ENCODE peak calls at places on chromosomes 5 and 9, in eight cellular contexts. I is stomach, H is ovary, F is endothelial cell of umbilical vein, N is breast epithelium, A is testis, O is adrenal gland, R is Peyer's patch. T is an unnamed sample.

GRCh38 chr5:139895647-139896046 is 100.0 kb downstream of the PSD2 start:
- DNase-seq in R (no peak), N (no peak), O (peak), H (peak), F (no peak), I (no peak), A (peak), T (no peak)

GRCh38 chr9:29211681-29212589 is 1638.7 kb upstream of the C9orf72 start:
- DNase-seq in I (peak), A (peak), F (peak), N (no peak), O (peak), H (no peak), R (peak), T (no peak)

GRCh38 chr5:179150011-179150410 is 89.8 kb downstream of the ZNF354C start:
- DNase-seq in A (no peak), R (no peak), F (no peak), H (no peak), N (no peak), I (no peak), O (no peak), T (no peak)

GRCh38 chr5:136057401-136057951 is 28.7 kb downstream of the TGFBI start:
- DNase-seq in I (no peak), H (no peak), F (no peak), R (no peak), N (no peak), A (no peak), O (no peak), T (no peak)

GRCh38 chr5:146193291-146193690 is 10.1 kb upstream of the RBM27 start:
- DNase-seq in H (no peak), A (no peak), O (no peak), N (no peak), R (no peak), F (no peak), I (no peak), T (no peak)

GRCh38 chr9:77663754-77664153 is 15.6 kb upstream of the GNA14 start:
- DNase-seq in H (no peak), I (peak), N (peak), O (no peak), A (no peak), F (peak), R (no peak), T (peak)

GRCh38 chr5:134467231-134467630 is 55.5 kb upstream of the CDKN2AIPNL start:
- DNase-seq in O (no peak), F (no peak), A (no peak), H (no peak), I (no peak), R (no peak), N (no peak), T (no peak)

GRCh38 chr9:21836437-21837161 is 34.2 kb downstream of the MTAP start:
- DNase-seq in N (no peak), O (peak), F (peak), R (no peak), A (no peak), H (no peak), I (no peak), T (no peak)

GRCh38 chr5:24816206-24816605 is 171.4 kb upstream of the CDH10 start:
- DNase-seq in O (no peak), H (no peak), I (no peak), F (no peak), R (no peak), A (no peak), N (no peak), T (no peak)

GRCh38 chr5:139633295-139634027 is 14.7 kb upstream of the CXXC5 start:
- DNase-seq in A (peak), I (peak), H (peak), F (peak), N (no peak), R (peak), O (peak), T (peak)

GRCh38 chr9:114235113-114235589 is 79.8 kb downstream of the COL27A1 start:
- DNase-seq in F (no peak), I (no peak), A (peak), R (no peak), O (no peak), H (peak), N (no peak), T (no peak)

GRCh38 chr9:16561121-16561520 is 309.3 kb downstream of the BNC2 start:
- DNase-seq in I (no peak), A (no peak), H (no peak), F (no peak), N (no peak), O (no peak), R (no peak), T (no peak)

GRCh38 chr5:181047921-181048320 is 7.9 kb downstream of the BTNL9 start:
- DNase-seq in I (no peak), N (no peak), A (no peak), H (no peak), R (no peak), F (no peak), O (no peak), T (no peak)

GRCh38 chr9:134390537-134390936 is 64.3 kb downstream of the RXRA start:
- DNase-seq in N (no peak), O (no peak), I (no peak), R (no peak), F (no peak), H (no peak), A (no peak), T (no peak)

GRCh38 chr5:139658501-139658927 is 10.4 kb downstream of the CXXC5 start:
- DNase-seq in O (no peak), H (no peak), A (no peak), N (no peak), I (no peak), F (peak), R (no peak), T (no peak)

GRCh38 chr5:60521379-60522298 is 178.3 kb downstream of the DEPDC1B start:
- DNase-seq in I (no peak), N (no peak), A (no peak), F (no peak), O (no peak), H (no peak), R (no peak), T (no peak)

GRCh38 chr5:149561848-149562247 is 10.6 kb upstream of the CSNK1A1 start:
- DNase-seq in O (no peak), F (peak), H (no peak), N (no peak), R (no peak), I (no peak), A (no peak), T (no peak)

GRCh38 chr9:105385372-105385985 is 62.4 kb upstream of the FSD1L start:
- DNase-seq in I (no peak), F (no peak), H (peak), A (peak), R (no peak), O (peak), N (peak), T (peak)

GRCh38 chr5:10564838-10565784 is 1.2 kb downstream of the ANKRD33B start:
- DNase-seq in H (no peak), A (no peak), N (no peak), I (no peak), O (no peak), R (no peak), F (no peak), T (no peak)

GRCh38 chr5:173318881-173319609 is 9.2 kb downstream of the STC2 start:
- DNase-seq in F (no peak), A (no peak), O (no peak), N (no peak), I (no peak), R (no peak), H (no peak), T (no peak)

GRCh38 chr9:114174876-114175771 is 19.8 kb downstream of the COL27A1 start:
- DNase-seq in N (no peak), A (no peak), F (no peak), H (no peak), I (no peak), R (no peak), O (peak), T (no peak)

GRCh38 chr9:129361196-129361595 is 183.1 kb upstream of the IER5L start:
- DNase-seq in N (no peak), R (no peak), H (no peak), F (no peak), A (no peak), I (no peak), O (no peak), T (no peak)

GRCh38 chr9:105244996-105245719 is 707 bp downstream of the SLC44A1 start:
- DNase-seq in F (peak), O (peak), H (peak), R (peak), I (peak), A (peak), N (peak), T (peak)

GRCh38 chr9:118732998-118733397 is 636.2 kb downstream of the BRINP1 start:
- DNase-seq in R (no peak), A (no peak), H (no peak), N (no peak), I (no peak), F (no peak), O (no peak), T (no peak)

GRCh38 chr5:147519380-147519779 is 9.5 kb upstream of the DPYSL3 start:
- DNase-seq in H (no peak), A (no peak), N (no peak), I (no peak), O (no peak), F (no peak), R (no peak), T (no peak)

GRCh38 chr5:6762697-6763096 is 49.5 kb downstream of the TENT4A start:
- DNase-seq in F (no peak), N (no peak), I (no peak), O (no peak), H (no peak), R (no peak), A (no peak), T (no peak)

GRCh38 chr5:10467281-10468198 is 25.9 kb downstream of the ROPN1L start:
- DNase-seq in N (no peak), I (no peak), O (no peak), F (peak), H (no peak), A (no peak), R (no peak), T (no peak)

GRCh38 chr5:169013846-169014245 is 287.1 kb downstream of the SLIT3 start:
- DNase-seq in R (no peak), H (no peak), O (no peak), F (no peak), A (no peak), I (no peak), N (no peak), T (peak)

GRCh38 chr5:123297866-123298265 is 125.3 kb downstream of the CEP120 start:
- DNase-seq in H (no peak), R (no peak), A (no peak), O (no peak), I (no peak), N (no peak), F (peak), T (no peak)

GRCh38 chr9:70120834-70121510 is 77.3 kb downstream of the MAMDC2 start:
- DNase-seq in R (peak), O (peak), H (peak), I (no peak), F (peak), A (peak), N (no peak), T (no peak)

GRCh38 chr9:4530375-4530774 is 40.1 kb downstream of the SLC1A1 start:
- DNase-seq in O (no peak), F (peak), I (no peak), N (no peak), H (no peak), R (no peak), A (no peak), T (no peak)

GRCh38 chr5:56129288-56129687 is 103.8 kb downstream of the ANKRD55 start:
- DNase-seq in O (no peak), H (no peak), R (no peak), N (no peak), F (peak), I (no peak), A (no peak), T (no peak)

GRCh38 chr5:71816307-71816706 is 97.2 kb downstream of the CARTPT start:
- DNase-seq in N (peak), F (no peak), A (no peak), O (no peak), R (no peak), H (no peak), I (no peak), T (no peak)

GRCh38 chr5:151663617-151664322 is 22.9 kb downstream of the SPARC start:
- DNase-seq in I (no peak), R (no peak), H (peak), N (no peak), O (peak), F (peak), A (peak), T (no peak)

GRCh38 chr5:148623741-148624140 is 30.6 kb downstream of the HTR4 start:
- DNase-seq in A (no peak), R (no peak), I (no peak), F (peak), O (peak), N (no peak), H (no peak), T (no peak)

DNA sequence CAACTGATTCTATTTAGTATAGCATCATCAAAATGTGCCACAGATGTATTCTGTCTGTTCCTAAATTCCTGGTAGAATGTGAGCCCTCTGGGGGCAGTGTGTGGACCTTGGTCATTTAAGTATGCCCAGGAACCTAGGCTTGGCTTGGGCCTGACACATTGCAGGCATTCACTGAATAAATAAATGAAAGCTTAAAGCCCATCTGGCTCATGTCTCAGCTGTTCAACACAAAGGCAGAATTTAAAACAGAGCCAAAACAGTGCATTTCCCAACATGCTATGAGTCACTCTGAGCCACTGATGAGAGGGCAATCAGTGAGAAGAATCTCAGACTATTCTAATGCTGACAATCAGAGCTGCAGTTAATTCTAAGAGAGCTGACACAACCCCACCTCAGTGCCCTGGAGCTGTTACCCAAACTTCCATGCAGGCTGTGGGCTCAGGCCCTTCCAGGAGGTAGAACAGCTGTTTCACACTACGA is 8.1 kb downstream of the FAM193B start:
- DNase-seq in A (no peak), H (peak), F (peak), O (peak), R (no peak), N (no peak), I (no peak), T (peak)
- TF ChIP-seq POLR2A in A (no peak), H (no peak), F (no peak), O (peak), R (no peak), N (no peak), I (no peak), T (no peak)

DNA sequence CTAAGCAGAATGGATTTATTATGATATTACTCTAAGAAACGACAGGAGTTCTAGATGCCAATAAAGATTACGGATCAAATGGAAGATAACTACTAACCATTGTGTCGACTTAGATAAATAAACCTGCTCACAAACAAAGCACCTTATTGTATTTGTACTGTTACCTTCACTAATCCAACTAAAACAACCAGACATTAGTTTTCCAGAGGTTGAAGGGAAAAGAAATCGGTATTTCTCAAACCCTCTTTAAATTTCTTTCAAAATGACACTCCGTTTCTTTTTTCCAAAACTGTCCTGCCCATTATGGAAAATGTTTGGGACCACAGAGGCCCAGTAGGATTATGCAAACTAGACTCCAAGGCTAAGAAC is 2.8 kb downstream of the MLLT3 start:
- DNase-seq in F (no peak), N (no peak), H (no peak), I (no peak), A (no peak), O (no peak), R (no peak), T (no peak)
- H3K4me3 ChIP-seq in F (no peak), N (peak), H (peak), I (peak), A (no peak), O (no peak), R (peak), T (peak)

GRCh38 chr5:138103321-138103637 is 19.4 kb downstream of the WNT8A start:
- DNase-seq in H (no peak), O (no peak), I (no peak), F (no peak), N (no peak), A (no peak), R (no peak), T (no peak)

GRCh38 chr5:138102454-138103320 is 18.9 kb downstream of the WNT8A start:
- DNase-seq in H (no peak), A (no peak), R (no peak), N (no peak), I (no peak), F (no peak), O (no peak), T (no peak)

GRCh38 chr5:138107213-138107612 is 23.4 kb downstream of the WNT8A start:
- DNase-seq in F (no peak), O (no peak), I (no peak), H (no peak), R (no peak), A (no peak), N (no peak), T (no peak)

GRCh38 chr5:138109463-138110265 is 25.8 kb downstream of the WNT8A start:
- DNase-seq in R (no peak), A (no peak), I (no peak), N (no peak), O (no peak), H (no peak), F (no peak), T (no peak)

DNA sequence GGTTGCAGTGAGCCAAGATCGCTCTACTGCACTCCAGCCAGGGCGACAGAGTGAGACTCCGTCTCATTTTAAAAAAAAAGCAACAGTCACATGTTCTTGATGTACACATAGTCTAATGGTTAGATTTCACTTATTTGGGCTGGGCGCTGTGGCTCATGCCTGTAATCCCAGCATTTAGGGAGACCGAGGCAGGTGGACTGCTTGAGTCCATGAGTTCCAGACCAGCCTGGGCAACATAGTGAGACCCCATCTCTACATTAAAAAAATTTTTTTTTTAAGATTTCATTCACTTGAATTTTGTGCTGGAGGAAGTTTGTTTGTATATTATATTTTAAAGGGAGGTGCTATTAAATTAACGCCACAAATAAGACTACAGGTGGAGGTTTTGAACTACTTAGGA is 21.9 kb downstream of the WNT8A start:
- DNase-seq in O (no peak), H (no peak), A (no peak), N (no peak), I (no peak), R (no peak), F (no peak), T (no peak)
- TF ChIP-seq CTCF in O (no peak), H (no peak), A (no peak), N (no peak), I (no peak), R (no peak), F (no peak), T (no peak)

DNA sequence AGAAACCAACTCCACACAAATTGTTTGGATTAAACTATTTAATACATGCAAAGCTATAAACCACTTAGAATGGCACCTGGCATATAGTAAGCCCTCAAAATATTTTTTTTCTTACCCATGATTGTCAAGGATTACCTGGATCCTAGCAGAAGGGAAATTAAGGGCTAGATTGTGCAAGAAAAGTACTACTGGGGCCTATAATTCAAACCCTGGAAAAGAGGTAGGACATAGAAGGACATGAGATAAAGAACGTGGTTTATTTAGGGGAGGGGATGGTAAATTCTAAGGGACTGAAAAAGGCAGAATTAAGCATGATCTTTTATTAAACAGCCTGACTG is 14.9 kb upstream of the ARL15 start:
- DNase-seq in I (no peak), O (no peak), H (no peak), A (no peak), R (no peak), F (no peak), N (no peak), T (no peak)
- TF ChIP-seq POLR2A in I (no peak), O (no peak), H (no peak), A (no peak), R (no peak), F (no peak), N (no peak), T (no peak)

GRCh38 chr9:20030671-20031070 is 241.8 kb upstream of the SLC24A2 start:
- DNase-seq in A (no peak), N (no peak), R (no peak), O (no peak), I (no peak), H (no peak), F (no peak), T (no peak)
- H3K4me3 ChIP-seq in A (no peak), N (no peak), R (no peak), O (no peak), I (no peak), H (no peak), F (no peak), T (no peak)

GRCh38 chr9:107019216-107019615 is 156.2 kb downstream of the ZNF462 start:
- DNase-seq in I (no peak), N (no peak), O (no peak), R (no peak), A (no peak), H (no peak), F (no peak), T (no peak)

GRCh38 chr9:107029146-107029545 is 166.2 kb downstream of the ZNF462 start:
- DNase-seq in H (no peak), F (no peak), I (no peak), R (no peak), N (no peak), A (no peak), O (no peak), T (no peak)

GRCh38 chr9:107020040-107020530 is 157.1 kb downstream of the ZNF462 start:
- DNase-seq in A (no peak), I (no peak), O (no peak), H (no peak), N (peak), F (no peak), R (no peak), T (no peak)

GRCh38 chr9:107024193-107024592 is 161.2 kb downstream of the ZNF462 start:
- DNase-seq in H (no peak), A (no peak), I (no peak), R (no peak), F (no peak), O (no peak), N (no peak), T (no peak)
- TF ChIP-seq CTCF in H (no peak), A (no peak), I (no peak), R (no peak), F (no peak), O (no peak), N (no peak), T (no peak)

GRCh38 chr5:43066799-43067741 is 27.0 kb upstream of the ANXA2R start:
- DNase-seq in F (peak), R (peak), H (peak), N (peak), A (peak), I (peak), O (peak), T (peak)
- TF ChIP-seq POLR2A in F (peak), R (peak), H (peak), N (peak), A (no peak), I (no peak), O (no peak), T (peak)

DNA sequence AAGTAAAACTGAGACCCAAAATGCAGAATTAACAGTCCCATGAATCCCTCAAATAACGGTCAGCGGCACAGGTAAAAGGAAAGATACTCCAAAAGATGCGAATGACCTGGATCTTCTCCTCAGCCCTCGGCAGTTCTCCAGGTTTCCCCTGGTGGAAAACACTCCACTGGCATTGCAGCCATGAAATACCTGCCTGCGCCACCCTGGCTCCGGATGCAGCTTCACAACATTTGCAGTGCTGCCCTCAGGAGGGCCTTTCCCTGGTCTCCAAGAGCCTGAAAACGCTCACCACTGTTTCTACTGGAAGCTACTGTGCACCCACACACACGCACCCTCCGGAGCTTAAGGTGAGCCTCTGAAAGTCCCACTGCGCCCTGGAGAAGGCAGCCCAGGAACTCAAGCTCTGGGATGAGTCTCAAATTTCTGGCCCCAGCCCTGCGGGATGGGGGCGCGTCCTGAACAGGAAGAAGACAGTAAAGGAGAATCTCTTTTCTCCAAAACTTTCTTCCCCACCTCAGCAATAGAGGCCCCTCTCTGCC is 612 bp downstream of the UGT3A2 start:
- DNase-seq in N (no peak), F (no peak), A (no peak), R (no peak), H (no peak), O (no peak), I (no peak), T (no peak)
- H3K4me3 ChIP-seq in N (no peak), F (no peak), A (peak), R (no peak), H (no peak), O (no peak), I (no peak), T (no peak)

GRCh38 chr9:137277329-137278041 is at the start of gene TOR4A:
- DNase-seq in N (no peak), A (peak), H (peak), O (peak), F (peak), R (peak), I (peak), T (no peak)
- TF ChIP-seq CTCF in N (no peak), A (no peak), H (no peak), O (no peak), F (peak), R (no peak), I (peak), T (no peak)

T was measured in prostate gland.